ENCODE peak calls at places on chromosomes 11 and 22, in four cellular contexts. I is IMR-90, X is HCT116, T is A549. S is an unnamed sample.

GRCh38 chr11:75562836-75563484 is 907 bp downstream of the SERPINH1 start:
- DNase-seq in T (no peak), X (no peak), I (peak; percentile 56), S (peak; percentile 60)

GRCh38 chr22:29871684-29872083 is 11.3 kb upstream of the MTMR3 start:
- DNase-seq in T (no peak), I (no peak), X (no peak), S (no peak)

GRCh38 chr22:21802673-21803072 is 64.8 kb downstream of the MAPK1 start:
- DNase-seq in T (no peak), I (no peak), X (no peak), S (no peak)

GRCh38 chr22:39433476-39434242 is 23.2 kb upstream of the MGAT3 start:
- DNase-seq in T (no peak), I (no peak), X (no peak), S (no peak)

GRCh38 chr11:32137263-32137662 is 46.4 kb downstream of the RCN1 start:
- DNase-seq in X (peak; percentile 34), T (peak; percentile 41), I (peak; percentile 99), S (no peak)

GRCh38 chr11:12534549-12534948 is 139.7 kb upstream of the TEAD1 start:
- DNase-seq in X (no peak), I (no peak), T (no peak), S (no peak)

GRCh38 chr11:110069158-110069737 is 23.9 kb upstream of the ZC3H12C start:
- DNase-seq in X (peak; percentile 3), T (no peak), I (peak; percentile 88), S (peak; percentile 80)

GRCh38 chr11:56876621-56877312 is 111.9 kb upstream of the OR5AK2 start:
- DNase-seq in X (no peak), I (peak; percentile 1), T (no peak), S (no peak)

GRCh38 chr11:68066742-68067141 is 27.9 kb downstream of the TCIRG1 start:
- DNase-seq in I (no peak), X (no peak), T (no peak), S (no peak)

GRCh38 chr11:129803533-129803932 is 12.1 kb upstream of the TMEM45B start:
- DNase-seq in I (no peak), X (no peak), T (no peak), S (no peak)

GRCh38 chr11:118882489-118882888 is 1.2 kb upstream of the CXCR5 start:
- DNase-seq in T (no peak), I (no peak), X (no peak), S (no peak)

GRCh38 chr11:3807856-3808845 is at the start of gene PGAP2:
- DNase-seq in I (peak; percentile 35), X (peak; percentile 61), T (peak; percentile 93), S (peak; percentile 85)

GRCh38 chr11:67126986-67127385 is 7.9 kb downstream of the KDM2A start:
- DNase-seq in X (no peak), I (no peak), T (no peak), S (no peak)

GRCh38 chr11:118609380-118610219 is 2.2 kb downstream of the PHLDB1 start:
- DNase-seq in X (no peak), T (no peak), I (peak; percentile 34), S (no peak)

GRCh38 chr22:39496131-39496838 is 5.8 kb upstream of the MIEF1 start:
- DNase-seq in T (peak; percentile 48), I (peak; percentile 57), X (peak; percentile 56), S (peak; percentile 85)

GRCh38 chr11:102120006-102120405 is 9.8 kb downstream of the YAP1 start:
- DNase-seq in T (peak; percentile 13), I (peak; percentile 41), X (no peak), S (no peak)

GRCh38 chr22:32761251-32761903 is 40.1 kb upstream of the TIMP3 start:
- DNase-seq in T (no peak), I (peak; percentile 79), X (no peak), S (no peak)

GRCh38 chr11:47917643-47918369 is 62.6 kb upstream of the PTPRJ start:
- DNase-seq in I (peak; percentile 98), X (peak; percentile 85), T (peak; percentile 80), S (peak; percentile 78)

GRCh38 chr11:130159657-130160459 is at the start of gene ST14:
- DNase-seq in T (no peak), I (no peak), X (no peak), S (no peak)

GRCh38 chr11:117933475-117933874 is 4.3 kb upstream of the TMPRSS13 start:
- DNase-seq in X (no peak), T (no peak), I (no peak), S (no peak)

DNA sequence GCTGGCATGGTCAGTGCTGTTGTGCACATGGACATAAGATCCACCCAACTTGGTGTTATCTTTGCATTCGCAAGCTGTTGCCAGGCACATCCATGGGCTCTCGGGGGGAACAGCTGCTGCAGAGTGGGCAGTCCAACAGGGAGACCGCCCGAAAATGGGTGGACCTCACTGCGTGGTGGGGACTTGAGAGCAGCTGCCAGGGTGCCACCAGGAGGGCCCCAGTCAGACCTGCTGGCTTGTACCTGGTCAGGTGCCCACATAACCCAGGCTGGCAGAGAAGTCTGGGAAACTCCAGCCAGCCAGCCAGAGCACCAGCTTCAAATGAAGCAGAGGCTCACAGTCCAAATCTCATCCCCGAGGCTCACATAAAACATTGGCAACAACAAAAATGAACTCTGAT is 120.2 kb downstream of the BCR start:
- DNase-seq in X (no peak), T (no peak), I (no peak), S (no peak)
- TF ChIP-seq CEBPB in X (no peak), T (no peak), I (no peak), S (no peak)

DNA sequence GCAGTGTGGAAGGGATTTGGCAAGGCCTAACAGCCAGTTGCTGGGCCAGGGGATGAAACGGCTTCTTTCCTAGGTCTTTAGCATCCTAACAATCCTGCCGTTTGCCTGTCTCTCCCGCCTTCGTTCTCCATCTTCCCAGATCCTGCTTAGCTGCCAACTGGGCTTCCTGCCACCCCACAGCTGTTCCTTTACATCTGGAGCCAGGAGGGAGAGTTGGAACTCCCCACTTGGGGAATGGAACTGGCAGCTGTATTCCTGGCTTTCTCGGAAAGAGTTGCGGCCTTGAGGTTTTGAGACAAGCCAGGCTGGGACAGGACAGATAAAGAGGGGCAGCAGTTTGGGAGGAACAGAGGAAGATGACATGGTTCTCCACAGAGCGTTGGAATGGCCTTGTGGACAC is 59.6 kb downstream of the ST3GAL4 start:
- DNase-seq in X (no peak), I (peak; percentile 69), T (no peak), S (no peak)
- TF ChIP-seq CEBPB in X (no peak), I (no peak), T (no peak), S (no peak)

DNA sequence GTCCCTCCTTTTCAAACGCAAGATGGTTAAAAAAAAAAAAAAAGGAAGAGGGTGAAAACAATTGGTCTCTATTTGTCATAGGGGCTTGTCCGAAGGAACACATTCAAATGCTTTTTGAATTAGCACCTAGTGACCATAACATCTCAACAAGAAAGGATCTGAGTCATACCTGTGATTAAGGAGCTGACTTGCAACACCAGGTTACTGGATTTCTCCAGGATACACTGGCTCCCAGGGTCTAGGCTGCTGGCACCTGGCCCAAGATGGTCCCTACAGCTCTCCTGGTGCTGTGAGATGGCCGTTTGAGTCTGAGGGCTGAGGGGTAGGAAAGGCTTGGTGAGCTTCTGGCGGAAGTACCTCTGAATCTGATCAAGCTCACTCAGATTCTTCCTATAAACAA is 28.4 kb upstream of the UCP3 start:
- DNase-seq in T (no peak), I (peak; percentile 49), X (peak; percentile 36), S (no peak)
- TF ChIP-seq CEBPB in T (no peak), I (peak; percentile 58), X (peak; percentile 74), S (no peak)

GRCh38 chr22:43566021-43566420 is 154.2 kb downstream of the MPPED1 start:
- DNase-seq in X (no peak), T (no peak), I (no peak), S (no peak)

GRCh38 chr22:43560651-43561050 is 148.8 kb downstream of the MPPED1 start:
- DNase-seq in T (no peak), I (no peak), X (no peak), S (no peak)

GRCh38 chr22:43563571-43563970 is 151.8 kb downstream of the MPPED1 start:
- DNase-seq in I (no peak), X (no peak), T (no peak), S (no peak)

GRCh38 chr22:43562843-43563242 is 151.0 kb downstream of the MPPED1 start:
- DNase-seq in X (no peak), I (no peak), T (no peak), S (no peak)

DNA sequence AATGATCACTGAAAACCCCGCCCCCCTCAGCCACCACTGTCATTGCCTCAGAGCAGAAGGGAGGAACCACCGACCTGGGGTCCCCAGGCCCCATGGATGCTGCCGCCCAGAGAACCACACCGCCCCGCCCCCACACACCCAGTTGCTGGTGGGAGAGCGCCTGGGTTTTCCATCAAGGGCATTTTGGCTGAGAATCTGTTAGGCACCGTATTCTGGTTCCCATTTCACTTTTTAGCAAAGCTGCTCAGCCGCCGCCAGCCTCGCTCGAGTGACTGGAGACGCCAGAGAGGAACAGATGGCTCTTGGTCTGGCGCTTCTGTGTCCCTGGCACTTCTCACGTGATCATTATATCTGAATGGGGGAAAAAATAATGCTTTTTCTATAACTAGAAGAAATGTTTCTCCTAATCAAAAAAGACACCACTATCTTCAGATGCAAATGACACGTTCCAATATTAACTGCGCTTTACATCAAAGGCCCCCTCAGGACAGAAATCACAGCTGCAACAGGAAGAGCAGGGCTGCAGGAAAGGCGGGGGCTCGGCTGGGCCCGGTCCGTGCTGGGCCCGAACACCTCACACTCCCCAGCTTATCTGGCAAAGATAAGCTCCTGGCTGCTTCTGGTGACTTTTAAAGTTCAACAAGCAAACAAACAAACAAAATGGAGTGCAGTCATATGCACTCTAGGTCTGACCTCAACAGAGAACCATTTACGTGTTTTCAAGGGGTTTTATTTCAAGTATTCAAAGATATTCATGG is 149.8 kb downstream of the MPPED1 start:
- DNase-seq in I (no peak), X (no peak), T (no peak), S (no peak)
- TF ChIP-seq CEBPB in I (no peak), X (no peak), T (no peak), S (no peak)

GRCh38 chr11:77081976-77082836 is 15.4 kb downstream of the CAPN5 start:
- DNase-seq in T (no peak), X (no peak), I (no peak), S (no peak)

GRCh38 chr11:77082838-77083552 is 16.2 kb downstream of the CAPN5 start:
- DNase-seq in X (no peak), T (no peak), I (peak; percentile 38), S (no peak)

GRCh38 chr11:77081381-77081851 is 14.6 kb downstream of the CAPN5 start:
- DNase-seq in T (no peak), X (no peak), I (no peak), S (no peak)

GRCh38 chr11:77079666-77080065 is 12.9 kb downstream of the CAPN5 start:
- DNase-seq in I (no peak), T (no peak), X (no peak), S (no peak)

DNA sequence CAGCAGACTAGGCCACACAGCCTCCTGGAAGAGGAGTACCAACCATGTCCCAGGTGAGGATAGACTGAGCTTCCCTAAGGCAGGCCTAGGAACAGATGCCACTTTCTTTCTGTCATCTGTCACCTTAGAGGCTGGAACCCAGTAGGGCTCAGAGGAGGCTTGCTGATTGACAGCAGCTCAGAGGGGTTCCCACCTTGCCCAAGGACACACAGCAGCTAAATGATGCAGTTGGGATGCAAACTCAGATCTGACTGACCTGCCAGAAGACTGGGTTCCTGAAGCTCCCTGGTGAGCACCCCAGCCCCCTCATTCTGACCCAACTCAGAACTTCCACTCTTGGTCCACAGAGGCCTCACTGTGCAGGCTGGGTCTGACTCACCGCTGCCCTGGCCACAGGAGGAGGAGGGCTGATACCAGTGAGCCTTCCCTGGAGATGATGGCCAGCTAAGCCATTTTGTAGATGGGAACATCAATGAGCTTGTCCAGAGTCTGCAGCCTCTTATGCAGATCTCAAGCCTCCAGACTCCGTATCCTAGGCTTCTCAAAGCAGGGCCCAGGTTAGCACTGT is 14.0 kb downstream of the CAPN5 start:
- DNase-seq in I (peak; percentile 51), T (no peak), X (no peak), S (no peak)
- TF ChIP-seq CEBPB in I (no peak), T (no peak), X (no peak), S (no peak)

S was measured in K562.